ENCODE peak calls at places on chromosomes 12 and 14, in four cellular contexts. P, N, R and B are unnamed samples. For H3K4me1, the result is how much of the 10 kb centered on the place peaks cover.

GRCh38 chr12:93937812-93938211 is 210.6 kb upstream of the PLXNC1 start:
- DNase-seq in P (no peak), N (no peak), R (no peak), B (no peak)

GRCh38 chr14:67934087-67934486 is 114.5 kb downstream of the RAD51B start:
- DNase-seq in P (no peak), N (peak), R (no peak), B (peak)

GRCh38 chr12:45354399-45354798 is 138.5 kb downstream of the ANO6 start:
- DNase-seq in P (no peak), N (no peak), R (no peak), B (no peak)

GRCh38 chr12:24948452-24948815 is 467 bp downstream of the BCAT1 start:
- DNase-seq in P (peak), N (no peak), R (no peak), B (peak)

GRCh38 chr14:50806241-50806933 is 24.6 kb downstream of the NIN start:
- DNase-seq in P (no peak), N (no peak), R (no peak), B (no peak)

GRCh38 chr12:45388545-45388944 is 172.7 kb downstream of the ANO6 start:
- DNase-seq in P (no peak), N (peak), R (no peak), B (peak)

GRCh38 chr14:95691591-95691990 is 5.4 kb downstream of the TCL1B start:
- DNase-seq in P (no peak), N (no peak), R (no peak), B (no peak)

GRCh38 chr14:93797536-93797935 is 9.3 kb upstream of the PRIMA1 start:
- DNase-seq in P (no peak), N (no peak), R (no peak), B (no peak)

GRCh38 chr14:104977681-104978647 is at the start of gene AHNAK2:
- DNase-seq in P (peak), N (peak), R (no peak), B (peak)

GRCh38 chr12:12817611-12818010 is 4.5 kb downstream of the DDX47 start:
- DNase-seq in P (no peak), N (no peak), R (no peak), B (no peak)

GRCh38 chr12:30643366-30643765 is 52.3 kb downstream of the IPO8 start:
- DNase-seq in P (no peak), N (no peak), R (no peak), B (no peak)

GRCh38 chr12:89663577-89664357 is 44.9 kb downstream of the ATP2B1 start:
- DNase-seq in P (no peak), N (no peak), R (no peak), B (no peak)

GRCh38 chr14:101593411-101594181 is 32.3 kb downstream of the DIO3 start:
- DNase-seq in P (no peak), N (no peak), R (peak), B (no peak)

GRCh38 chr12:62629971-62630739 is 163.5 kb downstream of the MON2 start:
- DNase-seq in P (no peak), N (no peak), R (peak), B (no peak)

GRCh38 chr12:23262670-23263069 is 637.7 kb downstream of the ETNK1 start:
- DNase-seq in P (no peak), N (no peak), R (no peak), B (no peak)

GRCh38 chr14:75442642-75443041 is 14.8 kb downstream of the JDP2 start:
- DNase-seq in P (no peak), N (no peak), R (no peak), B (no peak)

GRCh38 chr12:107917912-107918800 is 143.7 kb downstream of the ASCL4 start:
- DNase-seq in P (no peak), N (no peak), R (peak), B (no peak)

GRCh38 chr14:97603201-97603600 is 806.0 kb downstream of the VRK1 start:
- DNase-seq in P (no peak), N (no peak), R (peak), B (no peak)

GRCh38 chr14:79596531-79596930 is 614.8 kb downstream of the DIO2 start:
- DNase-seq in P (no peak), N (no peak), R (no peak), B (no peak)

GRCh38 chr12:106147956-106148355 is 9.2 kb upstream of the NUAK1 start:
- DNase-seq in P (no peak), N (peak), R (no peak), B (no peak)

GRCh38 chr14:59107819-59108218 is 80.6 kb upstream of the DAAM1 start:
- DNase-seq in P (no peak), N (no peak), R (no peak), B (no peak)

GRCh38 chr12:132724506-132725220 is 14.0 kb downstream of the PGAM5 start:
- DNase-seq in P (no peak), N (no peak), R (no peak), B (no peak)

GRCh38 chr12:94704452-94704871 is 54.1 kb upstream of the TMCC3 start:
- DNase-seq in P (no peak), N (no peak), R (no peak), B (no peak)

GRCh38 chr14:68103841-68104240 is 284.3 kb downstream of the RAD51B start:
- DNase-seq in P (no peak), N (no peak), R (no peak), B (no peak)

GRCh38 chr14:22791302-22791701 is 23.9 kb downstream of the SLC7A7 start:
- DNase-seq in P (no peak), N (peak), R (no peak), B (no peak)

GRCh38 chr12:92412931-92413685 is 267.5 kb upstream of the BTG1 start:
- DNase-seq in P (no peak), N (no peak), R (no peak), B (no peak)

GRCh38 chr14:78445275-78445674 is 275.1 kb downstream of the NRXN3 start:
- DNase-seq in P (no peak), N (no peak), R (no peak), B (no peak)

GRCh38 chr14:29216774-29217232 is 450.2 kb downstream of the FOXG1 start:
- DNase-seq in P (no peak), N (no peak), R (no peak), B (no peak)

GRCh38 chr14:74302160-74302628 is 540 bp downstream of the ABCD4 start:
- DNase-seq in P (no peak), N (no peak), R (no peak), B (no peak)

GRCh38 chr14:86999076-86999475 is 993.9 kb downstream of the GALC start:
- DNase-seq in P (no peak), N (no peak), R (no peak), B (no peak)

GRCh38 chr12:123900898-123901376 is 71.7 kb downstream of the CCDC92 start:
- DNase-seq in P (no peak), N (no peak), R (no peak), B (no peak)

GRCh38 chr12:123050331-123050809 is 69.9 kb downstream of the ARL6IP4 start:
- DNase-seq in P (no peak), N (peak), R (no peak), B (peak)

GRCh38 chr14:91300957-91301356 is 56.5 kb upstream of the GPR68 start:
- DNase-seq in P (no peak), N (no peak), R (no peak), B (no peak)
- H3K4me1 ChIP-seq in P (under half), N (under half), R (under half), B (under half)

GRCh38 chr14:61671086-61671485 is 24.2 kb upstream of the HIF1A start:
- DNase-seq in P (no peak), N (no peak), R (no peak), B (no peak)
- H3K4me1 ChIP-seq in P (under half), N (under half), R (under half), B (under half)

DNA sequence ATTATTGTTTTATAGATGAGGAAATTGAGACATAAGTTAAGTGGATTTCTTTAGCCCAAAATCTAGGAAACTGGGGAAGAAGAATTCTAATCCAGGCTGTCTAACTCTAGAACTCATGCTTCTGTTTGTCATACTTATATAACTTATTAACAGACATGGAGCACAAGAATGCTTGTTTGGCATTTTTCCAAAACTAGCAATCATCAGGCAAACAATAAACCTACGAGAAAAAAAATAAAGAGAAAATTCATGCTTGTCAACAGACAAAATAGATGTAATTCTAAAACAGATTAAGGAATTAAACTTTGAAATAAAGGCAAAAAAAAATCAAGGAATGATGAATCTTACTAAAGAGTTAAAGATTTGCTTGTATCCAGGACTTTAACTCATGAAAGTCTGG is 103.1 kb downstream of the METTL25 start:
- DNase-seq in P (no peak), N (no peak), R (no peak), B (no peak)
- H3K4me1 ChIP-seq in P (under half), N (under half), R (under half), B (under half)

GRCh38 chr12:109461049-109461845 is 15.9 kb downstream of the KCTD10 start:
- DNase-seq in P (no peak), N (peak), R (no peak), B (no peak)
- H3K4me1 ChIP-seq in P (under half), N (half or more), R (half or more), B (half or more)

DNA sequence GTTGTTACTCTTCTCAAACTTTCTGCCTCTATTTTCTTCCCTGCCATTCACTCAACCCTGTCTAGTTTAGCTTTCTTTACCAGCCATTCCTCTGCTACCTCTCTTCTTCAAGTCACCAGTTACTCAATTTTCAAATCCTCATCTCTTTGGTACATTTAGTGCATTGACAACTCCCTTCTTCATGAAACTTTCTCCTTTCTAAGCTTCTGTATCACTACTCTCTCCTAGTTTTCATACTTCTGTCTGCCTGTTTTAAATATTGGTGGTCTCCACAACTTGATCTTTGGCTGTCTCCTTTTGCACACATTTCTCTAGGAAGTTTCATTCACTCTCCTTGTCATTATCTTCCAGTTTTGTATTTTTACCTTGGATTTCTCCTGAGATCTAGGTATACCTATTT is 6.0 kb downstream of the LEMD3 start:
- DNase-seq in P (no peak), N (no peak), R (no peak), B (no peak)
- H3K4me1 ChIP-seq in P (under half), N (half or more), R (under half), B (under half)